ENCODE peak calls at places on chromosome 7, in seven cellular contexts. One of them, this sample, is unnamed.

GRCh38 chr7:36894190-36894589 is 169.9 kb upstream of the AOAH start:
- DNase-seq in sigmoid colon: no peak
- DNase-seq in activated naive CD8-positive, alpha-beta T cell treated with anti-CD3 and anti-CD28 coated beads for 36 hours: peak; percentile 2
- DNase-seq in stimulated activated CD8-positive, alpha-beta memory T cell treated with anti-CD3 and anti-CD28 coated beads, Interleukin-7, amount 100 ng/mL, for 48 hours: no peak
- DNase-seq in activated naive CD4-positive, alpha-beta T cell treated with Interleukin-2 at 50 U/mL for 16 hours: no peak
- DNase-seq in retinal pigment epithelial cell: no peak
- DNase-seq in cardiac septum: no peak
- DNase-seq in this sample: peak; percentile 2

GRCh38 chr7:7294914-7295313 is 112.6 kb downstream of the C1GALT1 start:
- DNase-seq in cardiac septum: no peak
- DNase-seq in retinal pigment epithelial cell: no peak
- DNase-seq in stimulated activated CD8-positive, alpha-beta memory T cell treated with anti-CD3 and anti-CD28 coated beads, Interleukin-7, amount 100 ng/mL, for 48 hours: no peak
- DNase-seq in sigmoid colon: no peak
- DNase-seq in activated naive CD8-positive, alpha-beta T cell treated with anti-CD3 and anti-CD28 coated beads for 36 hours: no peak
- DNase-seq in activated naive CD4-positive, alpha-beta T cell treated with Interleukin-2 at 50 U/mL for 16 hours: no peak
- DNase-seq in this sample: no peak

GRCh38 chr7:116393654-116394053 is 105.9 kb upstream of the CAV2 start:
- DNase-seq in cardiac septum: no peak
- DNase-seq in retinal pigment epithelial cell: no peak
- DNase-seq in activated naive CD4-positive, alpha-beta T cell treated with Interleukin-2 at 50 U/mL for 16 hours: no peak
- DNase-seq in stimulated activated CD8-positive, alpha-beta memory T cell treated with anti-CD3 and anti-CD28 coated beads, Interleukin-7, amount 100 ng/mL, for 48 hours: no peak
- DNase-seq in sigmoid colon: no peak
- DNase-seq in activated naive CD8-positive, alpha-beta T cell treated with anti-CD3 and anti-CD28 coated beads for 36 hours: no peak
- DNase-seq in this sample: no peak

GRCh38 chr7:111259991-111260390 is 169.1 kb downstream of the LRRN3 start:
- DNase-seq in sigmoid colon: no peak
- DNase-seq in cardiac septum: no peak
- DNase-seq in activated naive CD4-positive, alpha-beta T cell treated with Interleukin-2 at 50 U/mL for 16 hours: no peak
- DNase-seq in stimulated activated CD8-positive, alpha-beta memory T cell treated with anti-CD3 and anti-CD28 coated beads, Interleukin-7, amount 100 ng/mL, for 48 hours: no peak
- DNase-seq in activated naive CD8-positive, alpha-beta T cell treated with anti-CD3 and anti-CD28 coated beads for 36 hours: no peak
- DNase-seq in retinal pigment epithelial cell: no peak
- DNase-seq in this sample: no peak

GRCh38 chr7:141551773-141552162 is 558 bp downstream of the AGK start:
- DNase-seq in activated naive CD8-positive, alpha-beta T cell treated with anti-CD3 and anti-CD28 coated beads for 36 hours: no peak
- DNase-seq in cardiac septum: no peak
- DNase-seq in stimulated activated CD8-positive, alpha-beta memory T cell treated with anti-CD3 and anti-CD28 coated beads, Interleukin-7, amount 100 ng/mL, for 48 hours: no peak
- DNase-seq in activated naive CD4-positive, alpha-beta T cell treated with Interleukin-2 at 50 U/mL for 16 hours: no peak
- DNase-seq in retinal pigment epithelial cell: no peak
- DNase-seq in sigmoid colon: no peak
- DNase-seq in this sample: no peak

GRCh38 chr7:122068999-122069398 is 75.0 kb downstream of the AASS start:
- DNase-seq in stimulated activated CD8-positive, alpha-beta memory T cell treated with anti-CD3 and anti-CD28 coated beads, Interleukin-7, amount 100 ng/mL, for 48 hours: no peak
- DNase-seq in cardiac septum: no peak
- DNase-seq in activated naive CD8-positive, alpha-beta T cell treated with anti-CD3 and anti-CD28 coated beads for 36 hours: no peak
- DNase-seq in retinal pigment epithelial cell: no peak
- DNase-seq in activated naive CD4-positive, alpha-beta T cell treated with Interleukin-2 at 50 U/mL for 16 hours: no peak
- DNase-seq in sigmoid colon: no peak
- DNase-seq in this sample: no peak

GRCh38 chr7:130951303-130951975 is 217.4 kb upstream of the KLF14 start:
- DNase-seq in cardiac septum: no peak
- DNase-seq in activated naive CD4-positive, alpha-beta T cell treated with Interleukin-2 at 50 U/mL for 16 hours: peak; percentile 49
- DNase-seq in retinal pigment epithelial cell: no peak
- DNase-seq in stimulated activated CD8-positive, alpha-beta memory T cell treated with anti-CD3 and anti-CD28 coated beads, Interleukin-7, amount 100 ng/mL, for 48 hours: no peak
- DNase-seq in activated naive CD8-positive, alpha-beta T cell treated with anti-CD3 and anti-CD28 coated beads for 36 hours: no peak
- DNase-seq in sigmoid colon: no peak
- DNase-seq in this sample: no peak

GRCh38 chr7:30434140-30434799 is 44.3 kb downstream of the NOD1 start:
- DNase-seq in retinal pigment epithelial cell: no peak
- DNase-seq in activated naive CD8-positive, alpha-beta T cell treated with anti-CD3 and anti-CD28 coated beads for 36 hours: no peak
- DNase-seq in stimulated activated CD8-positive, alpha-beta memory T cell treated with anti-CD3 and anti-CD28 coated beads, Interleukin-7, amount 100 ng/mL, for 48 hours: no peak
- DNase-seq in activated naive CD4-positive, alpha-beta T cell treated with Interleukin-2 at 50 U/mL for 16 hours: no peak
- DNase-seq in cardiac septum: no peak
- DNase-seq in sigmoid colon: no peak
- DNase-seq in this sample: no peak

GRCh38 chr7:149680316-149681025 is 92.9 kb downstream of the ZNF467 start:
- DNase-seq in retinal pigment epithelial cell: no peak
- DNase-seq in sigmoid colon: no peak
- DNase-seq in cardiac septum: no peak
- DNase-seq in activated naive CD4-positive, alpha-beta T cell treated with Interleukin-2 at 50 U/mL for 16 hours: no peak
- DNase-seq in activated naive CD8-positive, alpha-beta T cell treated with anti-CD3 and anti-CD28 coated beads for 36 hours: no peak
- DNase-seq in stimulated activated CD8-positive, alpha-beta memory T cell treated with anti-CD3 and anti-CD28 coated beads, Interleukin-7, amount 100 ng/mL, for 48 hours: no peak
- DNase-seq in this sample: no peak

GRCh38 chr7:36348771-36349170 is 40.9 kb upstream of the ANLN start:
- DNase-seq in cardiac septum: no peak
- DNase-seq in sigmoid colon: no peak
- DNase-seq in activated naive CD8-positive, alpha-beta T cell treated with anti-CD3 and anti-CD28 coated beads for 36 hours: no peak
- DNase-seq in stimulated activated CD8-positive, alpha-beta memory T cell treated with anti-CD3 and anti-CD28 coated beads, Interleukin-7, amount 100 ng/mL, for 48 hours: no peak
- DNase-seq in activated naive CD4-positive, alpha-beta T cell treated with Interleukin-2 at 50 U/mL for 16 hours: no peak
- DNase-seq in retinal pigment epithelial cell: no peak
- DNase-seq in this sample: no peak